ENCODE peak calls at places on chromosomes 7 and 10, in seven cellular contexts. W is right lobe of liver, M is testis, Q is cardiac fibroblast, O is aorta, I is DND-41, T is foreskin fibroblast. N is an unnamed sample.

GRCh38 chr10:98246911-98247820 is 20.8 kb downstream of the LOXL4 start:
- DNase-seq in W (no peak), M (no peak), Q (no peak), O (no peak), I (peak; percentile 34), T (peak; percentile 80), N (peak; percentile 42)

GRCh38 chr10:103653581-103654020 is 160.1 kb downstream of the NEURL1 start:
- DNase-seq in W (peak; percentile 64), M (no peak), Q (no peak), O (no peak), I (no peak), T (no peak), N (no peak)

GRCh38 chr7:11191574-11192220 is 218.0 kb downstream of the PHF14 start:
- DNase-seq in W (no peak), M (no peak), Q (no peak), O (no peak), I (no peak), T (no peak), N (no peak)

GRCh38 chr7:6271694-6272371 is 591 bp downstream of the CYTH3 start:
- DNase-seq in W (peak; percentile 55), M (peak; percentile 35), Q (no peak), O (peak; percentile 58), I (peak; percentile 23), T (peak; percentile 35), N (no peak)

GRCh38 chr7:41975854-41976253 is 261.2 kb downstream of the GLI3 start:
- DNase-seq in W (no peak), M (no peak), Q (peak; percentile 44), O (no peak), I (no peak), T (peak; percentile 60), N (peak; percentile 39)

GRCh38 chr10:80177781-80178636 is 27.3 kb downstream of the ANXA11 start:
- DNase-seq in W (no peak), M (no peak), Q (peak; percentile 60), O (no peak), I (no peak), T (peak; percentile 78), N (no peak)

GRCh38 chr10:73865107-73865458 is 9.3 kb downstream of the CAMK2G start:
- DNase-seq in W (no peak), M (no peak), Q (no peak), O (no peak), I (no peak), T (no peak), N (no peak)

GRCh38 chr7:2460641-2461040 is 15.6 kb downstream of the GRIFIN start:
- DNase-seq in W (no peak), M (no peak), Q (no peak), O (no peak), I (no peak), T (no peak), N (no peak)

GRCh38 chr7:74627699-74628411 is 29.7 kb upstream of the GTF2I start:
- DNase-seq in W (peak; percentile 78), M (peak; percentile 82), Q (peak; percentile 75), O (no peak), I (peak; percentile 40), T (peak; percentile 69), N (peak; percentile 53)

GRCh38 chr10:24872790-24873182 is 79.6 kb downstream of the PRTFDC1 start:
- DNase-seq in W (no peak), M (no peak), Q (no peak), O (no peak), I (no peak), T (no peak), N (no peak)
- H3K4me3 ChIP-seq in W (no peak overlapping the region), M (no peak overlapping the region), Q (no peak overlapping the region), O (no peak overlapping the region), I (no peak overlapping the region), T (no peak overlapping the region), N (no peak overlapping the region)

DNA sequence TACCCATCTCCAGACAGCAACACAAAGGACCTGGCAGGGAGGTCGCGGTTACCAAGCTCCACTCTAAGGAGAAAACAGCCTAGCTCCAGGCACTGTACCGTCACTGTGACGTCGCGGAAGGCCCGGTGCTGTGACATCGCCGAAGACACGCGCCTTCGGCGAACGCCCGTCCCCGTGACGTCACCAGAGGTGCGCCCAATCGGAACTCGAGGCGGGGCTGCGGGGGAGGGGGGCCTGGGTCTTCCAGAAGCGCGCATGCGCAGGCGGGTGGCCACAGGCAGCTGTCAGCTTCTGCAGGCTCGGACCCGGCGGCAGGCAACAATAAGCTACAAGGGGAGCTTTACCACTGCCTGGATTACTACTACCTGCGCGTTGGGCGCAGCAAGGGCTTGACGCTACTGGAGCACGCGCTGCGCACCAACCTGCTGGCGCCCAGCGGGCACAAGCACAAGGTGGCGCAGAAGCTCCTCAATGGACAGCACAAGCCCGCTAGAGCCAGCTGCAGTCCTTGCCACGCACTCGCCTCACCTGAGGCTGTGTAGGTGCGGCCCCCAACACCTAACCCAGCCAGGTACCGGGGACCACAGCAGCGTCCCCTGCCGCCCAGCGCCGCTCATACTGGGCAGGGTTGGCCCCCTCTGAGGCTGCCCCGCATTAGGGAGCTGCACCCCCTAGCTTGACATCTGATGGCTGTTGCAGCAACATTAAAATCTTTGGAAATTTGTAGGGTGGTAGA is 208.4 kb downstream of the TPST1 start:
- DNase-seq in W (peak; percentile 90), M (peak; percentile 92), Q (peak; percentile 83), O (peak; percentile 87), I (no peak), T (peak; percentile 87), N (peak; percentile 27)
- H3K4me3 ChIP-seq in W (peak overlapping the region; percentile 54), M (peak overlapping the region; percentile 22), Q (peak overlapping the region; percentile 55), O (no peak overlapping the region), I (no peak overlapping the region), T (peak overlapping the region; percentile 45), N (peak overlapping the region; percentile 42)

DNA sequence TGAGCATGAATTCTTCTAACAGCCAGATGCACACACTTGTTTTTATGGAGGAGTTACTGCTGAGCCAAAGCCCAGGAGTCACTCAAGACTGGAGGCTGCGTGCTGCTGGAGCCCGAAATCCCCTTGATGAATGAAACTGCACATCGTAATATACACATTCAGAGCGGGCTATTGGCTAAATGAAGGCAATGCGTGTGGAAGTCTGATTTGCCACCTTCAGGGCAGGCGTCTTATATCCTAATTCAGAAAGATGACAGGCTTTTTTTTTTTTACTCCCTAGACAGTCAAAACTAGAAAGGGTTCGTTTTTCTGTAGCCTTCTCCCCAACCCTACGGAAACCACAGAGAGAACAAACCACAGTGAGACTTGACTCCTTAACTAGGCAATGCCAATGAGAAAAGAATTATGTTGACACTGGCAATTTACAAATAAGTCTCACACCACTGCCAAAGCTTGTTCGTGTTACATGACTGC is 227.2 kb upstream of the KLF14 start:
- DNase-seq in W (no peak), M (no peak), Q (peak; percentile 59), O (no peak), I (peak; percentile 89), T (peak; percentile 51), N (no peak)
- H3K4me3 ChIP-seq in W (no peak overlapping the region), M (no peak overlapping the region), Q (peak overlapping the region; percentile 1), O (no peak overlapping the region), I (peak overlapping the region; percentile 57), T (no peak overlapping the region), N (peak overlapping the region; percentile 14)

GRCh38 chr7:29091722-29092121 is 54.6 kb downstream of the CPVL start:
- DNase-seq in W (no peak), M (no peak), Q (peak; percentile 43), O (no peak), I (no peak), T (peak; percentile 32), N (no peak)
- H3K4me3 ChIP-seq in W (no peak overlapping the region), M (peak overlapping the region; percentile 22), Q (peak overlapping the region; percentile 9), O (peak overlapping the region; percentile 45), I (no peak overlapping the region), T (peak overlapping the region; percentile 36), N (peak overlapping the region; percentile 3)

DNA sequence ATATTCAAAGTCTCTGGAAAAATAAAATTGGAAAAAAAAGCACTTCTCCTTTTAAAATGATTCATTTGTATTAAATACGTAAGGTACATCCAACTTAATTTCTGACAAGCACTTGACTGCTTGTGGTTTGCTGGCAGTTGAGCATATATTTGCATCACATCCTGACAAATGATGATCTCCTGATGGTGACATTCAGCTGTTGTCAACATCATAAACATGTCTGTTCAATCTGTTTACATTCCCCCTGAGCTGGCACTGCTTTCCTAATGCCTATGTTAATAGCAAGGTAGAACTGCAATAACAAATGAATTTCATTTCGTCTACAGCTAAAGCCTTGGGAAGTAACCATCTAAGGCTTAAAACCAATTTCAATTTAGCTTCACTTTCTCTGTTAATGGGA is 24.4 kb downstream of the TSPAN12 start:
- DNase-seq in W (no peak), M (no peak), Q (no peak), O (no peak), I (no peak), T (no peak), N (no peak)
- H3K4me3 ChIP-seq in W (no peak overlapping the region), M (no peak overlapping the region), Q (no peak overlapping the region), O (no peak overlapping the region), I (no peak overlapping the region), T (no peak overlapping the region), N (no peak overlapping the region)